ENCODE peak calls at places on chromosomes 4 and X, in nine cellular contexts. C is suprapubic skin, Y is AG04449, Z is AG04450, G is AG09309, T is GM12878, J is left ventricle myocardium inferior, H is kidney, X is lung. U is an unnamed sample.

GRCh38 chrX:153668423-153669173 is 5.0 kb downstream of the PNCK start:
- DNase-seq in C (no peak), Y (no peak), Z (no peak), G (no peak), T (no peak), J (no peak), H (peak; percentile 63), X (no peak), U (peak; percentile 61)

GRCh38 chr4:18976884-18977283 is 955.3 kb upstream of the LCORL start:
- DNase-seq in C (no peak), Y (no peak), Z (no peak), G (no peak), T (no peak), J (no peak), H (no peak), X (no peak), U (no peak)

GRCh38 chr4:13559414-13559813 is 15.1 kb upstream of the NKX3-2 start:
- DNase-seq in C (no peak), Y (peak; percentile 44), Z (peak; percentile 26), G (peak; percentile 40), T (no peak), J (no peak), H (no peak), X (no peak), U (no peak)

GRCh38 chr4:177385576-177386320 is 56.5 kb downstream of the AGA start:
- DNase-seq in C (no peak), Y (no peak), Z (no peak), G (no peak), T (no peak), J (no peak), H (no peak), X (no peak), U (no peak)

GRCh38 chrX:43586855-43587254 is 69.2 kb upstream of the MAOA start:
- DNase-seq in C (no peak), Y (no peak), Z (no peak), G (no peak), T (no peak), J (no peak), H (no peak), X (no peak), U (no peak)

GRCh38 chrX:100636321-100636991 is at the start of gene TSPAN6:
- DNase-seq in C (peak; percentile 77), Y (no peak), Z (peak; percentile 57), G (peak; percentile 42), T (no peak), J (peak; percentile 80), H (peak; percentile 83), X (peak; percentile 76), U (peak; percentile 79)

GRCh38 chr4:45692131-45692530 is 431.7 kb downstream of the GABRG1 start:
- DNase-seq in C (no peak), Y (no peak), Z (no peak), G (no peak), T (no peak), J (no peak), H (no peak), X (no peak), U (no peak)

GRCh38 chr4:78764498-78764961 is 11.6 kb upstream of the BMP2K start:
- DNase-seq in C (no peak), Y (no peak), Z (no peak), G (no peak), T (no peak), J (no peak), H (no peak), X (no peak), U (no peak)

GRCh38 chrX:30308263-30309138 is 689 bp downstream of the NR0B1 start:
- DNase-seq in C (no peak), Y (no peak), Z (no peak), G (no peak), T (no peak), J (no peak), H (peak; percentile 66), X (no peak), U (no peak)

GRCh38 chr4:136329042-136329662 is 1203.1 kb downstream of the PCDH18 start:
- DNase-seq in C (no peak), Y (no peak), Z (no peak), G (no peak), T (no peak), J (no peak), H (no peak), X (no peak), U (no peak)
- TF ChIP-seq CTCF in C (no peak), Y (no peak), Z (peak; percentile 30), G (no peak), T (no peak), J (no peak), H (no peak), X (no peak), U (no peak)

GRCh38 chrX:143632625-143633387 is 3.1 kb downstream of the SLITRK4 start:
- DNase-seq in C (no peak), Y (no peak), Z (no peak), G (no peak), T (no peak), J (no peak), H (no peak), X (no peak), U (no peak)

GRCh38 chrX:143634701-143635442 is 1.0 kb downstream of the SLITRK4 start:
- DNase-seq in C (no peak), Y (no peak), Z (no peak), G (no peak), T (no peak), J (no peak), H (peak; percentile 54), X (no peak), U (no peak)

GRCh38 chrX:143634373-143634685 is 1.6 kb downstream of the SLITRK4 start:
- DNase-seq in C (peak; percentile 57), Y (no peak), Z (no peak), G (no peak), T (no peak), J (no peak), H (peak; percentile 64), X (no peak), U (no peak)

GRCh38 chrX:143633530-143634372 is 2.1 kb downstream of the SLITRK4 start:
- DNase-seq in C (no peak), Y (no peak), Z (no peak), G (no peak), T (no peak), J (no peak), H (peak; percentile 56), X (no peak), U (no peak)

DNA sequence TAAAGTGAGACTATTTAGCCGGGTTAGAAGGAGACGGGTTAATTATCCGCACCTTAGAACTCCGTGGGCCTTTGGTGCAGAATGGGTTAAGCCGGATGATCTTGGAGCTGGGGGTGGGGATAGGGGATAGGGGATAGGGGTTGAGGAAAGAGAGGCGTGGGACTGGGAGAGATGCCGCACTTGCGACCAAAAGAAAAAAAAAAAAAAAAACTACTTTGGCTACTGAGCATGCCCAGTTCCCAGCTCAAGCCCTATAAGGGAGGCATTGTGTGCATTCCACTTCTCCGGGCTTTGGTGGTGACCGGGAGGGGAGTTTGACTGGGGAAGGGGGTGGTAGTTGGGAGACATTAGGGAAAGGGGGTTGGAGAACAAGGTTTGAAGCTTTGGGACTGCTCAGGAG is at the start of gene SLITRK4:
- DNase-seq in C (no peak), Y (no peak), Z (no peak), G (no peak), T (no peak), J (no peak), H (no peak), X (no peak), U (no peak)
- H3K4me3 ChIP-seq in C (peak within 1 kb of the TSS; percentile 51), Y (no peak within 1 kb of the TSS), Z (no peak within 1 kb of the TSS), G (no peak within 1 kb of the TSS), T (no peak within 1 kb of the TSS), J (peak within 1 kb of the TSS; percentile 58), H (peak within 1 kb of the TSS; percentile 50), X (no peak within 1 kb of the TSS), U (peak within 1 kb of the TSS; percentile 76)

DNA sequence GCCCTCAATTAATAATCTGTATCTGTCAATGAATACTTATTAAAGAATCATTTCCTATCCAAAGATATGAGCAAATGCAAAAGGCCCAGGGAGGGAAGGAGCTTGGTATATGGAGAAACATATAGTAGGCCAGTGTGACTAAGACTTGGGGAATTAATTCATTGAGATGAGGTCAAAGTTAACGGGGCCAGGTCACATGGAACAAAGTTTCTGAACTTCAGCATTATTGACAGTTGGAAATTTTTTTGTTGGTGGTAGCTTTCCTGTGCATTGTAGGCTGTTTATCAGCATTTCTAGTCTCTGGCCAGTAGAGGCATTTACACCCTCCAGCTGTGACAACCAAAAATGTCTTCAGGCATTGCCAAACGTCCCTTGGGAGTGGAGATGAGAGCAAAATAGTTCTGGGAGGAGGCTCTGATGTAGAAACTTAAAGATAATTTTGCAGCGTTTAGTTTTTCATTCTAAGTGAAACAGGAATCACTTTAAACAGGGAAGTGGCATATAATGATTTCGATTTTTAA is 202.0 kb downstream of the SLC4A4 start:
- DNase-seq in C (no peak), Y (no peak), Z (no peak), G (no peak), T (no peak), J (no peak), H (no peak), X (no peak), U (no peak)
- TF ChIP-seq CTCF in C (no peak), Y (no peak), Z (peak; percentile 19), G (no peak), T (peak; percentile 5), J (no peak), H (no peak), X (no peak), U (no peak)

GRCh38 chrX:22795680-22796079 is 204.1 kb upstream of the DDX53 start:
- DNase-seq in C (no peak), Y (no peak), Z (no peak), G (no peak), T (no peak), J (no peak), H (no peak), X (no peak), U (no peak)

GRCh38 chrX:22803353-22803752 is 196.4 kb upstream of the DDX53 start:
- DNase-seq in C (no peak), Y (no peak), Z (no peak), G (no peak), T (no peak), J (no peak), H (no peak), X (no peak), U (no peak)

GRCh38 chrX:22800360-22800759 is 199.4 kb upstream of the DDX53 start:
- DNase-seq in C (no peak), Y (peak; percentile 58), Z (peak; percentile 66), G (peak; percentile 72), T (no peak), J (peak; percentile 11), H (peak; percentile 37), X (no peak), U (no peak)

DNA sequence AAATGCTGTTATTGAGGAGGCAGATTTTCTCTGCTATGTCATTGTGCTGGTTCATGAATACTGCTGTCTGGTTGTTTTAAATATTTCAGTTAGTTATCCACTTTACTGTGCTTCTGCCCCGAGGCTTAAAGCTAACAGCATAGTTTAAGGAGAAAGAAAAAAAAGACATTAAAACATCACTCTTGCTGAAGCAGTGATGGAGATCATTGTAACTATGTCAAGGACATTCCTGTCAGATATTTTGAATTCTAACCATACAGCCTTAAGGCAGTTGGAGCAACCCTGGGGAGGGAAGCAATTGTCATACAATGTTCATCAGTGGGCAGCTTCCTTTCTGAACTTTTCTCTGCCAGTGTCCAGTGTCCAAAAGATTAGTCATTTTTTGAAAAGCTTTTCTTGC is 199.0 kb upstream of the DDX53 start:
- DNase-seq in C (no peak), Y (no peak), Z (no peak), G (no peak), T (no peak), J (no peak), H (no peak), X (no peak), U (no peak)
- H3K4me3 ChIP-seq in C (no peak overlapping the region), Y (no peak overlapping the region), Z (no peak overlapping the region), G (no peak overlapping the region), T (no peak overlapping the region), J (no peak overlapping the region), H (no peak overlapping the region), X (no peak overlapping the region), U (no peak overlapping the region)

U was measured in coronary artery.